ENCODE peak calls at places on chromosomes 11 and 22, in four cellular contexts. W is NCI-H774; Y is stimulated activated CD8-positive, alpha-beta memory T cell treated with anti-CD3 and anti-CD28 coated beads, Interleukin-15, amount 100 ng/mL, for 1 hour; G is NCI-H2029 treated with DMSO at 0.1 percent for 48 hours. R is an unnamed sample.

GRCh38 chr11:110434952-110435779 is 5.4 kb downstream of the FDX1 start:
- DNase-seq in G (no peak), Y (no peak), W (no peak), R (no peak)

GRCh38 chr11:69588270-69588669 is 52.7 kb upstream of the CCND1 start:
- DNase-seq in Y (no peak), W (no peak), G (no peak), R (no peak)

GRCh38 chr11:73402834-73403185 is 26.6 kb downstream of the RELT start:
- DNase-seq in G (no peak), W (no peak), Y (no peak), R (no peak)

GRCh38 chr11:113114452-113115027 is 153.3 kb downstream of the NCAM1 start:
- DNase-seq in W (peak), Y (no peak), G (no peak), R (peak)

GRCh38 chr11:122852071-122852831 is 14.0 kb downstream of the CRTAM start:
- DNase-seq in G (no peak), W (no peak), Y (no peak), R (no peak)

GRCh38 chr22:49856343-49856742 is 2.7 kb downstream of the ZBED4 start:
- DNase-seq in W (no peak), G (no peak), Y (no peak), R (no peak)

GRCh38 chr22:45865561-45866397 is 111.2 kb downstream of the WNT7B start:
- DNase-seq in G (no peak), Y (no peak), W (no peak), R (no peak)

GRCh38 chr22:45285431-45286058 is 796 bp downstream of the UPK3A start:
- DNase-seq in G (no peak), Y (no peak), W (no peak), R (no peak)

GRCh38 chr11:67379061-67380058 is 6.0 kb upstream of the CLCF1 start:
- DNase-seq in Y (no peak), G (no peak), W (no peak), R (no peak)

GRCh38 chr11:17257200-17257599 is 19.3 kb upstream of the NUCB2 start:
- DNase-seq in W (no peak), Y (no peak), G (no peak), R (no peak)

GRCh38 chr11:126624491-126624890 is 269.0 kb downstream of the ST3GAL4 start:
- DNase-seq in W (no peak), G (no peak), Y (no peak), R (no peak)

GRCh38 chr22:38177926-38178604 is 3.6 kb downstream of the PLA2G6 start:
- DNase-seq in Y (no peak), W (no peak), G (peak), R (peak)

GRCh38 chr11:34653851-34654490 is 33.1 kb downstream of the EHF start:
- DNase-seq in W (no peak), G (no peak), Y (no peak), R (no peak)

GRCh38 chr22:17867160-17867785 is 93.0 kb upstream of the BID start:
- DNase-seq in G (peak), Y (no peak), W (no peak), R (peak)

GRCh38 chr22:20026996-20027601 is 6.2 kb downstream of the TANGO2 start:
- DNase-seq in Y (no peak), W (no peak), G (no peak), R (no peak)

GRCh38 chr11:65492637-65493366 is 6.0 kb upstream of the MALAT1 start:
- DNase-seq in Y (no peak), G (no peak), W (no peak), R (peak)

GRCh38 chr11:86214710-86215109 is 29.8 kb upstream of the EED start:
- DNase-seq in Y (no peak), G (no peak), W (no peak), R (no peak)

GRCh38 chr22:32591620-32592019 is 117.0 kb downstream of the FBXO7 start:
- DNase-seq in G (no peak), W (no peak), Y (no peak), R (no peak)

GRCh38 chr22:47172771-47173534 is 410.5 kb downstream of the TBC1D22A start:
- DNase-seq in W (no peak), G (no peak), Y (no peak), R (no peak)

GRCh38 chr11:28439403-28439802 is 331.2 kb downstream of the METTL15 start:
- DNase-seq in Y (no peak), G (no peak), W (no peak), R (no peak)

GRCh38 chr11:87326594-87326993 is 288.9 kb downstream of the TMEM135 start:
- DNase-seq in G (no peak), W (no peak), Y (no peak), R (no peak)

GRCh38 chr22:37267661-37268413 is 14.5 kb upstream of the CYTH4 start:
- DNase-seq in Y (no peak), G (no peak), W (no peak), R (no peak)

GRCh38 chr11:13019313-13019712 is 10.2 kb downstream of the RASSF10 start:
- DNase-seq in Y (no peak), G (no peak), W (no peak), R (no peak)